ENCODE peak calls at places on chromosomes 4 and X, in six cellular contexts. One of them, this sample, is unnamed.

GRCh38 chr4:85092536-85092935 is 126.0 kb upstream of the WDFY3 start:
- DNase-seq in GM06990: no peak
- DNase-seq in H54: no peak
- DNase-seq in non-pigmented ciliary epithelial cell: no peak
- DNase-seq in activated T-cell treated with anti-CD3 and anti-CD28 coated beads, Interleukin-2, amount 50 U/mL, for 72 hours: no peak
- DNase-seq in Peyer's patch: no peak
- DNase-seq in this sample: no peak

GRCh38 chr4:89847571-89848325 is 10.8 kb upstream of the SNCA start:
- DNase-seq in GM06990: no peak
- DNase-seq in H54: no peak
- DNase-seq in non-pigmented ciliary epithelial cell: no peak
- DNase-seq in activated T-cell treated with anti-CD3 and anti-CD28 coated beads, Interleukin-2, amount 50 U/mL, for 72 hours: no peak
- DNase-seq in Peyer's patch: no peak
- DNase-seq in this sample: no peak

GRCh38 chr4:154467886-154468285 is 23.7 kb downstream of the DCHS2 start:
- DNase-seq in GM06990: no peak
- DNase-seq in H54: no peak
- DNase-seq in non-pigmented ciliary epithelial cell: no peak
- DNase-seq in activated T-cell treated with anti-CD3 and anti-CD28 coated beads, Interleukin-2, amount 50 U/mL, for 72 hours: no peak
- DNase-seq in Peyer's patch: no peak
- DNase-seq in this sample: no peak

GRCh38 chrX:155026727-155027508 is at the start of gene FUNDC2:
- DNase-seq in GM06990: peak
- DNase-seq in H54: peak
- DNase-seq in non-pigmented ciliary epithelial cell: no peak
- DNase-seq in activated T-cell treated with anti-CD3 and anti-CD28 coated beads, Interleukin-2, amount 50 U/mL, for 72 hours: peak
- DNase-seq in Peyer's patch: peak
- DNase-seq in this sample: peak

GRCh38 chr4:108959497-108959896 is 196.6 kb upstream of the ETNPPL start:
- DNase-seq in GM06990: no peak
- DNase-seq in H54: no peak
- DNase-seq in non-pigmented ciliary epithelial cell: no peak
- DNase-seq in activated T-cell treated with anti-CD3 and anti-CD28 coated beads, Interleukin-2, amount 50 U/mL, for 72 hours: no peak
- DNase-seq in Peyer's patch: no peak
- DNase-seq in this sample: no peak

GRCh38 chr4:184503869-184504300 is 29.5 kb upstream of the IRF2 start:
- DNase-seq in GM06990: no peak
- DNase-seq in H54: no peak
- DNase-seq in non-pigmented ciliary epithelial cell: no peak
- DNase-seq in activated T-cell treated with anti-CD3 and anti-CD28 coated beads, Interleukin-2, amount 50 U/mL, for 72 hours: peak
- DNase-seq in Peyer's patch: no peak
- DNase-seq in this sample: no peak

GRCh38 chrX:13697440-13697839 is 8.5 kb downstream of the RAB9A start:
- DNase-seq in GM06990: peak
- DNase-seq in H54: no peak
- DNase-seq in non-pigmented ciliary epithelial cell: no peak
- DNase-seq in activated T-cell treated with anti-CD3 and anti-CD28 coated beads, Interleukin-2, amount 50 U/mL, for 72 hours: no peak
- DNase-seq in Peyer's patch: no peak
- DNase-seq in this sample: peak

GRCh38 chrX:16610121-16610565 is 39.8 kb upstream of the S100G start:
- DNase-seq in GM06990: no peak
- DNase-seq in H54: no peak
- DNase-seq in non-pigmented ciliary epithelial cell: no peak
- DNase-seq in activated T-cell treated with anti-CD3 and anti-CD28 coated beads, Interleukin-2, amount 50 U/mL, for 72 hours: no peak
- DNase-seq in Peyer's patch: no peak
- DNase-seq in this sample: no peak

This sample was measured in GM10248.